ENCODE peak calls at places on chromosomes 16 and 17, in four cellular contexts. One of them, this sample, is unnamed.

GRCh38 chr17:58587713-58588117 is 73.3 kb upstream of the MTMR4 start:
- DNase-seq in GM12878: no peak
- DNase-seq in HL-60: no peak
- DNase-seq in K562: peak
- DNase-seq in this sample: peak

GRCh38 chr16:1108299-1109252 is 12.5 kb upstream of the C1QTNF8 start:
- DNase-seq in GM12878: no peak
- DNase-seq in HL-60: no peak
- DNase-seq in K562: no peak
- DNase-seq in this sample: no peak

GRCh38 chr17:38357488-38358123 is 6.0 kb downstream of the SOCS7 start:
- DNase-seq in GM12878: no peak
- DNase-seq in HL-60: no peak
- DNase-seq in K562: no peak
- DNase-seq in this sample: no peak

GRCh38 chr17:72244494-72244893 is 123.7 kb downstream of the SOX9 start:
- DNase-seq in GM12878: no peak
- DNase-seq in HL-60: no peak
- DNase-seq in K562: no peak
- DNase-seq in this sample: no peak

GRCh38 chr17:81471804-81472456 is 40.7 kb downstream of the ACTG1 start:
- DNase-seq in GM12878: no peak
- DNase-seq in HL-60: no peak
- DNase-seq in K562: peak
- DNase-seq in this sample: no peak

GRCh38 chr17:79707931-79708891 is 22.5 kb upstream of the ENPP7 start:
- DNase-seq in GM12878: no peak
- DNase-seq in HL-60: no peak
- DNase-seq in K562: peak
- DNase-seq in this sample: peak

GRCh38 chr17:65423346-65424140 is 137.9 kb downstream of the AXIN2 start:
- DNase-seq in GM12878: no peak
- DNase-seq in HL-60: no peak
- DNase-seq in K562: no peak
- DNase-seq in this sample: no peak

GRCh38 chr16:85615014-85615851 is 2.1 kb downstream of the GSE1 start:
- DNase-seq in GM12878: no peak
- DNase-seq in HL-60: peak
- DNase-seq in K562: no peak
- DNase-seq in this sample: no peak

GRCh38 chr17:19024101-19025078 is 19.8 kb upstream of the FAM83G start:
- DNase-seq in GM12878: no peak
- DNase-seq in HL-60: no peak
- DNase-seq in K562: no peak
- DNase-seq in this sample: no peak

GRCh38 chr17:46072998-46073397 is 73.9 kb downstream of the STH start:
- DNase-seq in GM12878: no peak
- DNase-seq in HL-60: no peak
- DNase-seq in K562: no peak
- DNase-seq in this sample: no peak

GRCh38 chr17:76682306-76682705 is 28.5 kb downstream of the MXRA7 start:
- DNase-seq in GM12878: no peak
- DNase-seq in HL-60: no peak
- DNase-seq in K562: no peak
- DNase-seq in this sample: no peak

GRCh38 chr17:286571-286970 is 66.0 kb downstream of the RPH3AL start:
- DNase-seq in GM12878: no peak
- DNase-seq in HL-60: no peak
- DNase-seq in K562: no peak
- DNase-seq in this sample: no peak

GRCh38 chr17:47726796-47727703 is 6.0 kb upstream of the TBX21 start:
- DNase-seq in GM12878: no peak
- DNase-seq in HL-60: no peak
- DNase-seq in K562: no peak
- DNase-seq in this sample: no peak

GRCh38 chr16:51153275-51153991 is 2.4 kb upstream of the SALL1 start:
- DNase-seq in GM12878: no peak
- DNase-seq in HL-60: no peak
- DNase-seq in K562: no peak
- DNase-seq in this sample: no peak

GRCh38 chr16:85607331-85607765 is 5.8 kb upstream of the GSE1 start:
- DNase-seq in GM12878: no peak
- DNase-seq in HL-60: no peak
- DNase-seq in K562: peak
- DNase-seq in this sample: no peak

GRCh38 chr17:75289832-75290337 is 652 bp upstream of the SLC25A19 start:
- DNase-seq in GM12878: peak
- DNase-seq in HL-60: no peak
- DNase-seq in K562: peak
- DNase-seq in this sample: no peak

GRCh38 chr16:48383877-48384304 is 1.3 kb downstream of the SIAH1 start:
- DNase-seq in GM12878: no peak
- DNase-seq in HL-60: no peak
- DNase-seq in K562: no peak
- DNase-seq in this sample: no peak

GRCh38 chr17:38658741-38659345 is 15.9 kb downstream of the EPOP start:
- DNase-seq in GM12878: no peak
- DNase-seq in HL-60: no peak
- DNase-seq in K562: no peak
- DNase-seq in this sample: no peak

GRCh38 chr16:86016201-86016965 is 117.4 kb downstream of the IRF8 start:
- DNase-seq in GM12878: peak
- DNase-seq in HL-60: no peak
- DNase-seq in K562: peak
- DNase-seq in this sample: no peak

GRCh38 chr16:52470601-52471000 is 76.3 kb downstream of the TOX3 start:
- DNase-seq in GM12878: no peak
- DNase-seq in HL-60: no peak
- DNase-seq in K562: no peak
- DNase-seq in this sample: no peak

GRCh38 chr17:14355556-14355955 is 54.7 kb downstream of the HS3ST3B1 start:
- DNase-seq in GM12878: no peak
- DNase-seq in HL-60: no peak
- DNase-seq in K562: no peak
- DNase-seq in this sample: no peak

GRCh38 chr17:44599298-44600175 is 42.3 kb downstream of the FZD2 start:
- DNase-seq in GM12878: no peak
- DNase-seq in HL-60: no peak
- DNase-seq in K562: peak
- DNase-seq in this sample: no peak

GRCh38 chr17:4163951-4164350 is 21.0 kb downstream of the CYB5D2 start:
- DNase-seq in GM12878: no peak
- DNase-seq in HL-60: no peak
- DNase-seq in K562: no peak
- DNase-seq in this sample: no peak
- TF ChIP-seq SPI1 in GM12878: no peak
- TF ChIP-seq SPI1 in HL-60: no peak
- TF ChIP-seq SPI1 in K562: no peak
- TF ChIP-seq SPI1 in this sample: no peak

GRCh38 chr17:37121616-37122015 is 172.9 kb downstream of the AATF start:
- DNase-seq in GM12878: no peak
- DNase-seq in HL-60: no peak
- DNase-seq in K562: no peak
- DNase-seq in this sample: no peak

GRCh38 chr17:37124825-37125181 is 176.0 kb downstream of the AATF start:
- DNase-seq in GM12878: no peak
- DNase-seq in HL-60: no peak
- DNase-seq in K562: no peak
- DNase-seq in this sample: no peak

GRCh38 chr17:37118738-37119137 is 170.0 kb downstream of the AATF start:
- DNase-seq in GM12878: no peak
- DNase-seq in HL-60: no peak
- DNase-seq in K562: no peak
- DNase-seq in this sample: no peak

DNA sequence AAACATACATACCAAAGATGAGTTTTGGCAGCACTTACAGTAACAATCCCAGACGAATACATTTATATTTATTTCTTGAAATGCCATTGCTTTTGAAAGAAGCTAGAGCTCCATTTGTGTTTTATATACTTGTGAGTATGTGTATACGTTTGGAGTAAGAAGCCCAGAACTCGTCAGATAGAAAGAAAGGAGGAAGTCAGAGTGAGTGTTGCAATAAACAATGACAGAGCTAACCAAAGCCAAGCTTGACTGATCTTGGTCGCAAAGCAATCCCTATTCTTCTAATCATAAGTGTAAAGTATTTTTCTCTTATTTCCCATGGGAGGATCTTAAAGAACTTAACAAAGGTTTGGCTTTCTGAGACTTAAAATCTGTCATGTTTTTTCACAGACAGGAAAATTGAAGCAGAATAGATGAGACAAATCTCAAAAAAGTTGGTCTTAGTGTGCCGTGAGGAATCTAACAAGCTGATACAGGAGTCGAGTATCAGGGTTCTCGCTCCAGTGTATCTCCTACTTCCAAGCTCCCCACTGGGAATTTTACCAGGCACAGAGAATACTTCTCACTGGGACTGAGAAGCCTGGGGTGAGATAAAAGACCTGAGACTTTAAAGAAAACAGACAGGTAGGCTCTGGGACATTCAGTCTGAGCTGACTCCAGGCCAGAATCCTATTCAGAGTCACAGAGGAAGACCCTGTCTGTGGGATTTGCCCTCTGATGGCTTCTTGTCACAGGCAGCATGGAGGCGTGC is 175.5 kb downstream of the AATF start:
- DNase-seq in GM12878: no peak
- DNase-seq in HL-60: peak
- DNase-seq in K562: no peak
- DNase-seq in this sample: no peak
- TF ChIP-seq SPI1 in GM12878: peak
- TF ChIP-seq SPI1 in HL-60: peak
- TF ChIP-seq SPI1 in K562: peak
- TF ChIP-seq SPI1 in this sample: peak

DNA sequence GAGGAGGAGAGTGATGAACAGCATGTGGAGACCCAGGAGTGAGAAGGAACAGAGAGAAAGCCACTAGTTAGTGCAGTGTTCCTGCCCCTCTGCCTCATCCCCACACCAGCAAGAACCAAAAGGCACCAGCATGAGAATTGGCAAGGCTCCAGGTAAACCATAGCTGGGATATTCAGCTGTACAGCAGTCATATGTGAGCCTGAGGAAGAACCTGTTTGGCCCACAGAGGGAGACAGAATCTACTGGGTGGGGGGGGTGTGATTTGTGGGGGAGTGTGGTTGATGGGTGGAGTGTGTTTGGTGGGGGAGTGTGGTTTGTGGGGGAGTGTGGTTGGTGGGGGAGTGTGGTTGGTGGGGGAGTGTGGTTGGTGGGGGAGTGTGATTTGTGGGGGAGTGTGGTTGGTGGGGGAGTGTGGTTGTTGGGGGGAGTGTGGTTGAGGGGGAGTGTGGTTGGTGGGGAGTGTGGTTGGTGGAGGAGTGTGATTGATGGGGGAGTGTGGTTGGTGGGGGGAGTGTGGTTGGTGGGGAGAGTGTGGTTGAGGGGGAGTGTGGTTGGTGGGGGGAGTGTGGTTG is 19.4 kb downstream of the MINK1 start:
- DNase-seq in GM12878: no peak
- DNase-seq in HL-60: no peak
- DNase-seq in K562: peak
- DNase-seq in this sample: no peak
- TF ChIP-seq SPI1 in GM12878: no peak
- TF ChIP-seq SPI1 in HL-60: no peak
- TF ChIP-seq SPI1 in K562: no peak
- TF ChIP-seq SPI1 in this sample: no peak

GRCh38 chr16:81005644-81006471 is 827 bp downstream of the CMC2 start:
- DNase-seq in GM12878: no peak
- DNase-seq in HL-60: no peak
- DNase-seq in K562: no peak
- DNase-seq in this sample: no peak
- TF ChIP-seq SPI1 in GM12878: no peak
- TF ChIP-seq SPI1 in HL-60: no peak
- TF ChIP-seq SPI1 in K562: no peak
- TF ChIP-seq SPI1 in this sample: no peak

DNA sequence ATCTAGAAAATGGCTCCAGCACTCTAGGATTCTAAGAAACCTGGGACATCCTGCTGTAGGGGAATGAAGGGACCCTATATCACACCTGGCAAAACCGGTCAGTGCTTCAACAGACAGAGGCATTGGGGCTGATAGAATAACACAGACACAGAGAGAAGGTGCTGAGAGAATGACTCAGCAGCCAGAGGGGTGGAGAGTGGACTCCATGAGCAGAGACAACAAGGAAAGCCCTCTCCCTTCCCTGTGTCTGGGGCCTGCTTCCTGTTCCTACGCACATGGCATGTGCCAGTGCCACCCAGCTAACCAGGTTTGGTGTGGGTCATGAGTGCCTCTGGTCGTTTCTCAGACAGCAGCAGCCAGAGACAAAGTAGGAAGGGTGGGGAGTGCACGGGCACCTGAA is 140.3 kb downstream of the CCT6B start:
- DNase-seq in GM12878: no peak
- DNase-seq in HL-60: no peak
- DNase-seq in K562: no peak
- DNase-seq in this sample: no peak
- TF ChIP-seq SPI1 in GM12878: no peak
- TF ChIP-seq SPI1 in HL-60: no peak
- TF ChIP-seq SPI1 in K562: no peak
- TF ChIP-seq SPI1 in this sample: no peak

GRCh38 chr17:78618264-78619066 is 41.3 kb upstream of the DNAH17 start:
- DNase-seq in GM12878: no peak
- DNase-seq in HL-60: no peak
- DNase-seq in K562: no peak
- DNase-seq in this sample: no peak
- TF ChIP-seq SPI1 in GM12878: no peak
- TF ChIP-seq SPI1 in HL-60: no peak
- TF ChIP-seq SPI1 in K562: no peak
- TF ChIP-seq SPI1 in this sample: no peak

GRCh38 chr16:27849621-27850020 is 213.9 kb downstream of the GSG1L start:
- DNase-seq in GM12878: no peak
- DNase-seq in HL-60: no peak
- DNase-seq in K562: no peak
- DNase-seq in this sample: no peak
- TF ChIP-seq SPI1 in GM12878: no peak
- TF ChIP-seq SPI1 in HL-60: no peak
- TF ChIP-seq SPI1 in K562: no peak
- TF ChIP-seq SPI1 in this sample: no peak